ENCODE peak calls at places on chromosome 5, in five cellular contexts. B is T1000; Z is naive thymus-derived CD8-positive, alpha-beta T cell; W is Caki2; R is kidney tubule cell. S is an unnamed sample.

GRCh38 chr5:93601433-93602175 is 18.6 kb downstream of the NR2F1 start:
- DNase-seq in Z (no peak), W (no peak), B (no peak), R (no peak), S (no peak)

GRCh38 chr5:7347377-7347776 is 48.6 kb upstream of the ADCY2 start:
- DNase-seq in Z (no peak), B (no peak), W (no peak), R (no peak), S (peak)

GRCh38 chr5:54832066-54832465 is 153.3 kb downstream of the ESM1 start:
- DNase-seq in B (no peak), W (no peak), Z (no peak), R (no peak), S (no peak)

GRCh38 chr5:136042665-136043121 is 13.9 kb downstream of the TGFBI start:
- DNase-seq in R (peak), Z (no peak), B (no peak), W (no peak), S (no peak)

GRCh38 chr5:10424124-10424731 is 17.5 kb upstream of the ROPN1L start:
- DNase-seq in R (peak), Z (no peak), B (no peak), W (peak), S (no peak)

GRCh38 chr5:92552206-92553160 is 1028.5 kb downstream of the NR2F1-AS1 start:
- DNase-seq in R (peak), Z (no peak), W (peak), B (peak), S (no peak)

GRCh38 chr5:76709762-76710161 is 6.2 kb upstream of the F2R start:
- DNase-seq in B (no peak), Z (no peak), W (peak), R (peak), S (no peak)

GRCh38 chr5:2603176-2603575 is 148.3 kb downstream of the IRX2 start:
- DNase-seq in Z (no peak), W (no peak), B (no peak), R (no peak), S (no peak)

GRCh38 chr5:159123700-159124099 is 24.0 kb upstream of the EBF1 start:
- DNase-seq in B (no peak), W (no peak), Z (no peak), R (no peak), S (no peak)

GRCh38 chr5:155616779-155617392 is 603.3 kb downstream of the KIF4B start:
- DNase-seq in W (peak), B (no peak), Z (peak), R (peak), S (peak)

GRCh38 chr5:129820-130219 is 37.9 kb downstream of the PLEKHG4B start:
- DNase-seq in Z (no peak), B (no peak), R (peak), W (no peak), S (no peak)

GRCh38 chr5:103446813-103447212 is 115.8 kb downstream of the NUDT12 start:
- DNase-seq in R (peak), B (no peak), Z (no peak), W (no peak), S (no peak)

GRCh38 chr5:139296198-139296597 is 2.7 kb downstream of the MATR3 start:
- DNase-seq in B (no peak), Z (no peak), R (no peak), W (no peak), S (no peak)

GRCh38 chr5:153425914-153426313 is 64.6 kb upstream of the GRIA1 start:
- DNase-seq in B (no peak), R (no peak), Z (no peak), W (no peak), S (no peak)

GRCh38 chr5:154945695-154946301 is 4.9 kb downstream of the MRPL22 start:
- DNase-seq in Z (no peak), R (peak), B (no peak), W (no peak), S (no peak)

GRCh38 chr5:138649775-138650174 is 74.6 kb upstream of the HSPA9 start:
- DNase-seq in Z (no peak), W (no peak), R (no peak), B (no peak), S (no peak)

GRCh38 chr5:62718368-62718767 is 139.7 kb downstream of the LRRC70 start:
- DNase-seq in W (peak), B (no peak), Z (no peak), R (peak), S (peak)

GRCh38 chr5:6462671-6463070 is 14.0 kb downstream of the UBE2QL1 start:
- DNase-seq in R (no peak), Z (no peak), W (no peak), B (no peak), S (no peak)

GRCh38 chr5:30725053-30725452 is 468.4 kb upstream of the CDH6 start:
- DNase-seq in W (no peak), R (no peak), Z (no peak), B (no peak), S (no peak)

GRCh38 chr5:71893451-71893850 is 174.4 kb downstream of the CARTPT start:
- DNase-seq in W (no peak), Z (no peak), B (no peak), R (no peak), S (no peak)

GRCh38 chr5:36156619-36157018 is 4.7 kb downstream of the SKP2 start:
- DNase-seq in Z (no peak), R (peak), B (no peak), W (no peak), S (no peak)

GRCh38 chr5:157308826-157309465 is 43.0 kb downstream of the CYFIP2 start:
- DNase-seq in R (no peak), W (no peak), B (no peak), Z (peak), S (no peak)

GRCh38 chr5:10229306-10230048 is 20.2 kb downstream of the ATPSCKMT start:
- DNase-seq in W (peak), Z (no peak), B (no peak), R (peak), S (no peak)

GRCh38 chr5:59793000-59793399 is 100.5 kb downstream of the PDE4D start:
- DNase-seq in Z (no peak), R (peak), B (peak), W (peak), S (no peak)

GRCh38 chr5:73307645-73308346 is 134.8 kb downstream of the TMEM174 start:
- DNase-seq in Z (no peak), W (peak), R (peak), B (no peak), S (no peak)

GRCh38 chr5:109373932-109374331 is 35.8 kb downstream of the PJA2 start:
- DNase-seq in B (no peak), Z (no peak), W (no peak), R (no peak), S (no peak)

GRCh38 chr5:159341914-159342313 is 11.6 kb upstream of the IL12B start:
- DNase-seq in R (peak), Z (no peak), W (peak), B (peak), S (no peak)

GRCh38 chr5:60529001-60529400 is 171.0 kb downstream of the DEPDC1B start:
- DNase-seq in R (no peak), W (no peak), Z (no peak), B (no peak), S (no peak)

GRCh38 chr5:96780626-96781025 is 27.1 kb downstream of the ERAP1 start:
- DNase-seq in Z (no peak), W (no peak), R (no peak), B (no peak), S (no peak)

GRCh38 chr5:146249801-146250200 is 46.4 kb downstream of the RBM27 start:
- DNase-seq in W (no peak), B (no peak), Z (no peak), R (no peak), S (no peak)

GRCh38 chr5:9343146-9343850 is 202.6 kb downstream of the SEMA5A start:
- DNase-seq in R (peak), W (no peak), Z (no peak), B (no peak), S (no peak)

GRCh38 chr5:11482011-11482410 is 422.2 kb downstream of the CTNND2 start:
- DNase-seq in R (no peak), W (no peak), B (no peak), Z (no peak), S (no peak)

GRCh38 chr5:60959156-60959555 is 14.2 kb downstream of the NDUFAF2 start:
- DNase-seq in Z (no peak), R (peak), B (no peak), W (no peak), S (no peak)

GRCh38 chr5:74848553-74849025 is 17.6 kb downstream of the FAM169A start:
- DNase-seq in W (no peak), R (no peak), Z (no peak), B (no peak), S (no peak)

GRCh38 chr5:55159763-55160492 is at the start of gene GPX8:
- DNase-seq in W (peak), Z (no peak), B (peak), R (peak), S (peak)

S was measured in NT2/D1.